ENCODE peak calls at places on chromosomes 6 and 20, in six cellular contexts. N is sciatic nerve, Z is epithelial cell of esophagus, L is cerebellar nuclear complex, R is HTR-8/SVneo, W is substantia nigra. F is an unnamed sample.

GRCh38 chr20:64053841-64054661 is 4.6 kb upstream of the SOX18 start:
- DNase-seq in L (no peak), R (no peak), Z (no peak), W (no peak), N (no peak), F (no peak)

GRCh38 chr20:36173451-36173933 is 19.0 kb downstream of the EPB41L1 start:
- DNase-seq in L (peak), N (no peak), Z (no peak), W (peak), R (no peak), F (peak)

GRCh38 chr6:44007818-44008660 is 119.2 kb downstream of the MRPL14 start:
- DNase-seq in Z (no peak), L (no peak), W (no peak), N (peak), R (no peak), F (no peak)

GRCh38 chr20:46562373-46563169 is 12.1 kb upstream of the OCSTAMP start:
- DNase-seq in N (peak), R (peak), Z (peak), W (peak), L (peak), F (peak)

GRCh38 chr6:14524319-14524718 is 406.7 kb downstream of the CD83 start:
- DNase-seq in N (no peak), W (no peak), Z (no peak), L (no peak), R (no peak), F (no peak)

GRCh38 chr20:8152183-8152582 is 20.1 kb downstream of the PLCB1 start:
- DNase-seq in R (no peak), Z (peak), L (no peak), W (no peak), N (no peak), F (no peak)

GRCh38 chr6:125301435-125302391 is at the start of gene HDDC2:
- DNase-seq in R (peak), N (peak), L (peak), W (peak), Z (peak), F (no peak)

GRCh38 chr6:7727951-7728854 is 2.3 kb downstream of the BMP6 start:
- DNase-seq in L (no peak), R (no peak), W (no peak), Z (peak), N (no peak), F (no peak)

GRCh38 chr20:53769041-53769440 is 175.4 kb upstream of the ZNF217 start:
- DNase-seq in L (no peak), N (no peak), R (peak), W (no peak), Z (no peak), F (no peak)

GRCh38 chr6:101393291-101394251 is at the start of gene GRIK2:
- DNase-seq in W (no peak), R (peak), Z (peak), N (peak), L (peak), F (no peak)

GRCh38 chr20:47730744-47731143 is 54.5 kb downstream of the SULF2 start:
- DNase-seq in W (no peak), Z (peak), R (no peak), N (no peak), L (no peak), F (no peak)